ENCODE peak calls at places on chromosomes 16 and 17, in nine cellular contexts. Z is hepatocyte, O is glutamatergic neuron, J is transverse colon, E is endothelial cell, N is WTC11, M is AG10803, Y is cardiac muscle cell, L is Calu3. Q is an unnamed sample.

GRCh38 chr16:86575754-86576557 is 2.4 kb upstream of the FOXL1 start:
- DNase-seq in Y (peak), O (peak), L (peak), N (peak), M (peak), E (peak), Z (peak), J (peak), Q (peak)

GRCh38 chr17:64244165-64244564 is 18.9 kb downstream of the TEX2 start:
- DNase-seq in E (no peak), L (no peak), Z (no peak), N (no peak), J (no peak), Y (peak), O (no peak), M (peak), Q (no peak)

GRCh38 chr16:84141143-84141670 is 3.8 kb downstream of the HSDL1 start:
- DNase-seq in Y (no peak), N (peak), L (peak), E (no peak), J (no peak), Z (no peak), M (no peak), O (peak), Q (no peak)

GRCh38 chr17:73731733-73732132 is 87.5 kb upstream of the SDK2 start:
- DNase-seq in J (no peak), M (no peak), O (no peak), Z (no peak), L (no peak), E (no peak), Y (no peak), N (no peak), Q (no peak)

GRCh38 chr16:58426095-58426494 is 33.8 kb downstream of the GINS3 start:
- DNase-seq in M (no peak), Z (no peak), L (no peak), J (peak), Y (no peak), O (no peak), E (no peak), N (no peak), Q (no peak)

GRCh38 chr17:39402890-39403605 is 1.6 kb upstream of the FBXL20 start:
- DNase-seq in Z (no peak), L (no peak), E (no peak), Y (no peak), O (no peak), N (peak), J (no peak), M (no peak), Q (no peak)

GRCh38 chr16:86833136-86833535 is 254.8 kb downstream of the FOXL1 start:
- DNase-seq in Y (peak), J (no peak), N (no peak), L (no peak), Z (no peak), M (no peak), O (no peak), E (no peak), Q (no peak)

GRCh38 chr16:59632266-59632855 is 898.2 kb upstream of the GOT2 start:
- DNase-seq in Z (peak), O (no peak), J (no peak), L (no peak), E (no peak), N (no peak), M (peak), Y (peak), Q (no peak)

GRCh38 chr17:50364715-50365114 is 8.3 kb downstream of the MRPL27 start:
- DNase-seq in M (peak), Y (no peak), N (no peak), O (no peak), L (no peak), J (no peak), Z (peak), E (no peak), Q (no peak)
- TF ChIP-seq CTCF in M (peak), Y (no peak), N (no peak), O (no peak), L (no peak), J (no peak), Z (peak), E (no peak), Q (no peak)

GRCh38 chr16:53282975-53283946 is 151.0 kb upstream of the RBL2 start:
- DNase-seq in O (no peak), L (peak), E (peak), J (no peak), N (no peak), Y (peak), M (peak), Z (peak), Q (no peak)
- TF ChIP-seq CTCF in O (peak), L (peak), E (no peak), J (peak), N (no peak), Y (peak), M (peak), Z (peak), Q (peak)

GRCh38 chr16:17474572-17474971 is 3.8 kb upstream of the XYLT1 start:
- DNase-seq in L (no peak), O (no peak), Z (no peak), N (no peak), M (no peak), Y (no peak), J (peak), E (no peak), Q (no peak)
- TF ChIP-seq CTCF in L (no peak), O (no peak), Z (no peak), N (no peak), M (no peak), Y (no peak), J (no peak), E (no peak), Q (no peak)

DNA sequence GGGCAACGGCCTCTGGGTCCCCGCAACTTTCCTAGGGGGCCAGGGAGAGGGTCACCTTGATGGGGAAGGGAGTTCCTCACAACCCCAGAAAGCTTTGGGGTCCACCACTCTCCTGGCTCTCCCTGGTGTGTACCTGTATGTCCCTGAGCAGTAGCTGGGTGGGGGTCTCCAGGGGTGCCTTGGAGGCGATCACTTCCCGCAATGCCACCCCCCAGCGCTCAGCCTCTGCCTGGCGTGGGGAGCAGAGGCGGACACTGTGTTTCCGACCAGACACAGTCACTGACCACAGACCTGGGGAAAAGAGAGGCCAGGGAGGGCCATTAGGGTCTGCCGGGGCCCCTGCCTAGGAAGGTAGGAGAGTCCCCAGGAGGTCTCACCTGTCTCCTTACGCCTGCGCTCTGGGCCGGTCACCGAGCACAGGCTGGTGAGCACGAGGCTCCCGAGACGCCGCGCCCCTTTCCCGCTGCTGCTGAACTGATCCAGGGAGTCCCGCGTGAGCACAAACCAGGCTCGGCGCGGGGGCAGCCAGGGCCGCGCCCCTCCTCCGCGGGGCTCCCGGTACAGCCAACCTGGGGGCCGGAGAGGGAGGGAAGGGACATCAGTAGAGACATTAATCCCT is 3.4 kb downstream of the PLEKHH3 start:
- DNase-seq in E (no peak), Z (no peak), L (no peak), M (no peak), J (no peak), Y (no peak), O (no peak), N (no peak), Q (no peak)
- TF ChIP-seq CTCF in E (no peak), Z (no peak), L (no peak), M (no peak), J (no peak), Y (no peak), O (no peak), N (no peak), Q (no peak)

DNA sequence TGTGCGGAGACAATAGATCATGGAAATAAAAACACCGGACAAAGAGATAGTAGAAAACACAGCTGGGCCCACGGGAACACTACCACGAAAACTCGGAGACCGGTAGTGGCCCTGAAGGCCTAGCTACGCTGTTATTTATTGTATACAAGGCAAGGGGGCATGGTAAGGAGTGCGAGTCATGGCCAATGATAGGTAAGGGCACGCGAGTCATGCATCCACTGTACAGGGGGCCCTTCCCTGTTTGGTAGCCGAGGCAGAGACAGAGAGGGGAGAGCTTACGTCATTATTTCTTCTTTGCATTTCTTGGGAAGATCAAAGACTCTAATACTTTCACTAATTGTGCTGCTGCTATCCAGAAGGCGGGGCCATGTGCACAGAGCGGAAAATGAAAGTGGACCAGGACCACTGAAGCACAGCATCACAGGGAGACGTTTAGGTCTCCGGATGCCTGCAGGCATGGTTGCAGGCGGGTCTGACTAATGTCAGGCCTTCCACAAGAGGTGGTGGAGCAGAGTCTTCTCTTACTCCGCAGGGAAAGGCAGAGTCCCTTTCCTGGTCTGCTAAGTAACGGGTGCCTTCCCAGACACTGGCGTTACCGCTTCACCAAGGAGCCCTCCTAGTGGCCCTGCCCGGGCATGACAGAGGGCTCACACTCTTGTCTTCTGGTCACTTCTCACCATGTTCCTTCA is 74.4 kb upstream of the ARL4D start:
- DNase-seq in E (peak), O (peak), Y (no peak), L (peak), M (peak), J (no peak), Z (no peak), N (peak), Q (no peak)
- TF ChIP-seq CTCF in E (peak), O (peak), Y (no peak), L (no peak), M (peak), J (no peak), Z (no peak), N (peak), Q (no peak)

GRCh38 chr16:22971346-22971924 is 157.5 kb downstream of the HS3ST2 start:
- DNase-seq in L (no peak), Y (no peak), N (no peak), O (no peak), M (no peak), Z (no peak), E (no peak), J (no peak), Q (no peak)

GRCh38 chr16:22970191-22970845 is 156.4 kb downstream of the HS3ST2 start:
- DNase-seq in L (no peak), J (no peak), N (peak), Z (no peak), E (no peak), M (no peak), O (peak), Y (no peak), Q (no peak)

GRCh38 chr16:22968931-22969330 is 155.0 kb downstream of the HS3ST2 start:
- DNase-seq in E (no peak), O (no peak), N (no peak), J (no peak), Z (no peak), L (no peak), Y (no peak), M (no peak), Q (no peak)

GRCh38 chr16:22967696-22968095 is 153.7 kb downstream of the HS3ST2 start:
- DNase-seq in L (no peak), N (no peak), Y (no peak), M (no peak), O (no peak), Z (no peak), J (no peak), E (no peak), Q (no peak)

DNA sequence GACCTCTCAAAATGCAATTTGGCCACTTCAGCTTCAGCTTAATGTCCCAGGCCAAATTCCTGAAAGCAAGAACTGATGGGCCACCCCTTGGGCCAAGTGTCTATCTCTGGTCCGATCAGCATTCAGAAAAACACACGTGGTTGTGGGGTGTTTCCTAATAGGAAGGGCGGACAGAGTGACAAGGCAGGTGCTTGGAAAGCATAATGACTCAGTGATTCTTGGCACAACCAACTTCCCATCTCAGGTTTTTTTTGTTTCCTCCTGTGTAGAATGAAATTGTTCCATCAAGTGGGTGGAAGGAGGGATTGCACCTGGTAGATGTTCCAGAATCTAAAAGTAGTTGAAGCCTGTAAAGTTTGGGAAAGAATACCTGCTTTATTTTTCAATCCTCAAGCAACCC is 155.6 kb downstream of the HS3ST2 start:
- DNase-seq in Z (no peak), J (no peak), Y (no peak), L (peak), M (no peak), O (no peak), N (no peak), E (no peak), Q (peak)
- TF ChIP-seq CTCF in Z (no peak), J (no peak), Y (no peak), L (no peak), M (no peak), O (no peak), N (no peak), E (no peak), Q (no peak)

DNA sequence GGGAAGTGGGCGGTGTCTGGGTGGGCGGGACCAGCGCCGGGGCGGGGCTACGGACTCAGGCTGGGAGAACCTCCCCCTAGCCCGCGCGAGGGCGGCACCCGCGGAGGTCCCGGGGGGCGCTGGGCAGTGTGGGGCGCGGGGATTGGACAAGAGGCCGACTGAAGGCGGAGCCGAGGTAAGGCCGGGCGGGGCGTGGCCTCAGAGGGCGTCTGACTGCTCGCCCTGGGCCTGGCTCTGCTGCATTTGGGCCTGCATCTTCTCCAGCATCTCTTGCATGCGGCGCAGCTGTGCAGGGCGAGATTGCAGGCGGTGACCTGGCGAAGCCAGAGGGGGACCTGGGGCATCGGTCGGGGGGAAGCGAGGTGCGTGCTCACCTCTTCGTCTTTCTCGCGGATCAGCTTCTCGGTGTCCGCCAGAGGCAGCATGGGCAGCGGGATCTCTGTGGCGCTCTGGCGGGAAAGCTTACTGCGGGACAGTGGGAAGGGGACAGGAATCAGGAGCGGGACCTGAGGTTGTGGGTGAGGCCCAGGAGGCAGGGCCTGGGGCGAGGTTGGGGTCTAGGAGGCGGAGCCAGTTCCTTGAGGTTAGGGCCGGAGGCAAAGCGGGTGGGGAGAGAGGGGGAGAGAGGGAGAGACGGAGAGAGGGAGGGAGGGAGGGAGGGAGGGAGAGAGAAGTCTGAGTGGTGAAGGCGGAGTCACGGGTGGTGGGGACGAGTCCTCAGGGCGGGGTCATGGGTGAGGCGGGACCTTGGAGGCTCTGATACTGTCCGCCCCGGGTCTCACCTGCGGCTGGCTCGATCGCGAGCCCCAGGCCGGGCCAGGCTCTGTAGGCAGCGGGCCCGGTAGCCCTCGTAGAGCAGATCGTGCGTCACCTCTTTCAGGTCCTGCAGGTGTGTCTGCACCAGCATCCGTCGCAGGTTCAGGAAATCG is 3.9 kb downstream of the SEPTIN1 start:
- DNase-seq in O (peak), J (peak), N (peak), E (peak), L (peak), Y (peak), M (peak), Z (peak), Q (peak)
- TF ChIP-seq CTCF in O (peak), J (no peak), N (no peak), E (no peak), L (peak), Y (peak), M (peak), Z (peak), Q (peak)

DNA sequence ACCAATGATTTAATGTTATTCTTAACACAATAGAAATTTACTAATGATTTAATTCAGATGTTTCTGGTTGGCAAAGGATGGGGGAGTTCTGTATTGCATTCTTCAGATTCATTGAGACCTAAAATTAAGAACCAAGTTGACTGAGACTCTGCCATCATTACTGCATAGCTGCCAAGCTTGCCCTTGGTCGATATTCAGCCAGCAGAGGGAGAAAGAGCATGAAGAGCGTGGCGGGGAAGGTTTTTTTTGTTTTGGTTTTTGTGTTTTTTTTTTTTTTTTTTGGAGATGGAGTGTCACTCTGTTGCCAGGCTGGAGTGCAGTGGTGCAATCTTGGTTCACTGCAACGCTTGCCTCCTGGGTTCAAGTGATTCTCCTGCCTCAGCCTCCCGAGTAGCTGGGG is 659.4 kb upstream of the EEF2KMT start:
- DNase-seq in N (no peak), E (peak), Y (no peak), O (no peak), Z (no peak), J (no peak), L (no peak), M (no peak), Q (no peak)
- TF ChIP-seq CTCF in N (no peak), E (no peak), Y (no peak), O (no peak), Z (no peak), J (no peak), L (no peak), M (no peak), Q (no peak)